ENCODE peak calls at places on chromosomes 1 and 21, in four cellular contexts. F, O, T and I are unnamed samples.

GRCh38 chr1:230276401-230276800 is 149.7 kb downstream of the PGBD5 start:
- DNase-seq in F (no peak), O (no peak), T (peak; percentile 32), I (no peak)

GRCh38 chr1:217605390-217605789 is 25.5 kb downstream of the GPATCH2 start:
- DNase-seq in F (no peak), O (no peak), T (no peak), I (no peak)

GRCh38 chr1:234721476-234722266 is 111.7 kb upstream of the IRF2BP2 start:
- DNase-seq in F (no peak), O (no peak), T (no peak), I (peak; percentile 97)

GRCh38 chr1:183205196-183205781 is 19.2 kb downstream of the LAMC2 start:
- DNase-seq in F (no peak), O (no peak), T (no peak), I (no peak)

GRCh38 chr1:193850745-193851144 is 664.3 kb upstream of the B3GALT2 start:
- DNase-seq in F (no peak), O (no peak), T (no peak), I (no peak)

GRCh38 chr1:84957956-84958355 is 39.0 kb downstream of the MCOLN2 start:
- DNase-seq in F (no peak), O (no peak), T (no peak), I (no peak)

GRCh38 chr21:17903029-17903806 is 84.1 kb upstream of the C21orf91 start:
- DNase-seq in F (no peak), O (no peak), T (no peak), I (no peak)

GRCh38 chr1:25198731-25199231 is 33.5 kb downstream of the SYF2 start:
- DNase-seq in F (no peak), O (peak; percentile 39), T (no peak), I (peak; percentile 54)

GRCh38 chr1:42587753-42588152 is 70.5 kb upstream of the PPIH start:
- DNase-seq in F (no peak), O (no peak), T (no peak), I (no peak)

GRCh38 chr1:84538599-84538998 is 32.2 kb upstream of the GNG5 start:
- DNase-seq in F (no peak), O (no peak), T (no peak), I (no peak)

GRCh38 chr1:41355356-41355755 is 5.9 kb upstream of the FOXO6 start:
- DNase-seq in F (no peak), O (no peak), T (no peak), I (no peak)

GRCh38 chr1:174999926-175000696 is at the start of gene CACYBP:
- DNase-seq in F (no peak), O (no peak), T (no peak), I (peak; percentile 29)

GRCh38 chr1:35845766-35846165 is 37.2 kb upstream of the AGO1 start:
- DNase-seq in F (no peak), O (no peak), T (no peak), I (no peak)

GRCh38 chr1:193786996-193787546 is 600.7 kb upstream of the B3GALT2 start:
- DNase-seq in F (no peak), O (no peak), T (no peak), I (no peak)

GRCh38 chr1:4395158-4395557 is 259.3 kb upstream of the AJAP1 start:
- DNase-seq in F (no peak), O (no peak), T (no peak), I (no peak)
- TF ChIP-seq CBFB in F (no peak), O (no peak), T (no peak), I (no peak)

DNA sequence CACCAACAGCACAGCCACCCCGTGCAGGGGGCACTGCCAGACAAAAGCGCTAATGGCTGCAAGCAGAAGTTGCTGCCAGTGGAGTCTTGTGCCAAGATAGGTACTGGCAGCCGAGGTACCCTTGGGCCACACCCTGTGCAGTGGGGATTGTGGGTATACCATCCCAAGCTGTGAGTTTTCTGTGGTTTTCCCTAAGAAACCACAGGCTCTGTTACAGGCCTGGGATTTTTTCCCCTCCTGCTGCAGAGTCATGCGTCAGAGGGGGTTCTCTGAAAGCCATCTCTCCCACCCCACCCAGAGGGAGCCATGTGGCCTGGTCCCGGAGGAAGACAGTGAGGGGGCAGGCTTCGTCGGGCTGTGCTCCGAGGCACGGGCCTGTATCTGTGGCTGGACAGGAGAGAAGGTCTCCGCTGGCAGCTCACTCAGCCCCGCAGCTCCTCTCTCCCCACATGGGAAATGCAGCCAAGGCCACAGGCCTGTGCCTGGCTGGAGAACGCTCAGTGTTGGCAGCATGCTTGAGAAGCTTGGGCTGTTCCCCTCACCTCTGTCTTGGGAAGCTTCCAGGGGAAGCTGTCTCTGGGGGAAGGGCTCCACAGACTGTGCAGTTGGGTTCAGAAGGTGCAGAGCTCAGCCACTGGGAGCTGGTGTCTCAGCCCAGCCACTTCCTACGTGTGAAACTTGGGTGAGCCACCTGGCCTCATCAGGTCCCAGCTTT is 42.5 kb downstream of the NEK2 start:
- DNase-seq in F (no peak), O (no peak), T (no peak), I (no peak)
- TF ChIP-seq ETV6 in F (no peak), O (no peak), T (no peak), I (no peak)

GRCh38 chr1:61090546-61090945 is 8.2 kb downstream of the NFIA start:
- DNase-seq in F (no peak), O (no peak), T (no peak), I (no peak)

GRCh38 chr1:61087574-61087973 is 5.2 kb downstream of the NFIA start:
- DNase-seq in F (no peak), O (no peak), T (no peak), I (no peak)

GRCh38 chr1:61086245-61086644 is 3.9 kb downstream of the NFIA start:
- DNase-seq in F (no peak), O (no peak), T (no peak), I (no peak)

GRCh38 chr1:61089338-61089737 is 7.0 kb downstream of the NFIA start:
- DNase-seq in F (no peak), O (no peak), T (no peak), I (peak; percentile 90)

GRCh38 chr1:61088163-61088840 is 5.9 kb downstream of the NFIA start:
- DNase-seq in F (no peak), O (no peak), T (no peak), I (no peak)
- TF ChIP-seq CBFB in F (no peak), O (no peak), T (no peak), I (no peak)

DNA sequence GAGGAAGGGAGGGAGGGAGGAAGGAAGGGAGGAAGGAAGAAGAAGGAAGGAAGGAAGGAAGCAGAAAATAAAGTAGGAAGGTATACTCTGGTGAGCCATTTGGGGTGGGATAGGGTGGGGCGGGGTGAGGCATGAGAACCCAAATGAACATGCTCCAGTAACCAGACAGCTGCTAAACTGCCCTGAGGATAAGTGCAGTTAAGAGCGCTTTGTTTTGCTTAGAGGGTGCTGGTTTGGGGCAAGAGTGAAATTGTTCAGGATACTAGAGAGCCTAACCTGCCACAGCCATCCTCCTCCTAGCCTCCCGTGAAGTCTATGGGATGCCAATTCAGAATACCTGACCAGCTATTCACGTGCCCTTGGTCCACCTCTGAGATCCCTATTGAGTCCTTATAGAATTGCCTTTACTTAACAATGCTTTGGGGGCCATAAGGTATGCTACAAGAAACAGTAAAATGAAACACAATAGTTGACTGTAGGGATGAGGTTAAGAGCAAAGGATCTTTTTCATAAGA is 59.0 kb upstream of the ATF3 start:
- DNase-seq in F (no peak), O (no peak), T (no peak), I (no peak)
- TF ChIP-seq ETV6 in F (no peak), O (no peak), T (no peak), I (no peak)

DNA sequence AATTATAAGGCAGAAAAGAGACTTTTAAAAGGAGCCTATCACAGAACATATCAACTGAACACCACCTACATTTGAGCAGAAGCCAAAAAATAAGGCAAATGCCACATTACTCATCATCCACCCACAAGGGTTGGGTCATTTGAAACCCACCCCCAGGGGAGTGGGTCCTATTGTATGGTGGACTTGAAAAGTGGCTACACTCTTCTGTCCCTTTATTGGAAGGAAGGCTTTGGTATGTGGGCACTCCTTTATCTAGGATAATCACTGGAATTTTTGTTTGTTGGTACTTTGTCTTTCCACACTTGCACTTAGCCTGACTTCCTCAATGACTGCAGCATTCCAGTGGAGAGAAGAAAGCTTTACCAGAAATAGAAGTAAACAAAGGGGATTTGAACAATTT is 157.2 kb upstream of the COL11A1 start:
- DNase-seq in F (no peak), O (no peak), T (no peak), I (no peak)
- TF ChIP-seq CBFB in F (no peak), O (no peak), T (no peak), I (no peak)

DNA sequence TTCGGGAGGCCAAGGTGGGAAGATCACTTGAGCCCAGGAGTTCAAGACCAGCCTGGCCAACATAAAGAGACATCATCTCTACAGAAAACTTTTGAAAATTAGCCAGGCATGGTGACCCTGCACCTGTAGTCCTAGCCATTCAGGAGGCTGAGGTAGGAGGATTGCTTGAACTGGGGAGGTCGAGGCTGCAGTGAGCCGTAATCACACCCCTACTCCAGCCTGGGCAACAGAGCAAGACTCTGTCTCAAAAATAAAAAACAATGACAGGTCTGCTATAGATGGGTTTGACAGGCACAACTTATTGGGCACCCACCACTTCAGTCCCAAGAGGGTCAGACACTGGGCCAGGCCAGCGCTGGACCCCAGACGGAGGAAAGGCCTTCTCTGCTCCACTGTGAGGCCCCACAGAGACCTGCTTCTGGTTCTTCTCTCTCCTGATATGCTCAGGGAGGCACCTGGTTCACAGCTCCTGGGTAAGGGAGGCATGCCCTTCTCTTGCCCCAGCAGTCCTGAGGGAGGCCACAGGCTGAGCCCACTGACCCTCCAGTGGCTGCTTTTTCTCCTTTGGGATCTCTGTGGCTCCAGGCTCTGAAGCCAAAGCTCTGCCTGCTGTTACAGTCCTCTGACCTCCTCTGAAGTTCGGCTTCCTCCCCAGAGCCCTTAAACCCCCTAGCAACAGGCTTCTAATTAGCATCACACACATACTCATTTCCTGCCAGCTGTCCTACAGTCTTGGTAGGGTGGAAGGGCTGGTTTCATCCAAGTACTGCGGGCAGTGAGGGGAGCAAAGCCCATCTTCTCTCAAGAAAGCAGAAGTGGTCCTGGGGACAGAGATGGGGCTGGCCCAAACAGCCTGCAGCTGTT is 14.4 kb downstream of the S100A16 start:
- DNase-seq in F (peak; percentile 88), O (no peak), T (peak; percentile 50), I (no peak)
- TF ChIP-seq ETV6 in F (peak; percentile 53), O (no peak), T (peak; percentile 48), I (no peak)

GRCh38 chr1:40187399-40187798 is 26.2 kb downstream of the RLF start:
- DNase-seq in F (no peak), O (no peak), T (no peak), I (no peak)

GRCh38 chr1:40184193-40184592 is 23.0 kb downstream of the RLF start:
- DNase-seq in F (no peak), O (no peak), T (no peak), I (no peak)

GRCh38 chr1:40182956-40183710 is 21.9 kb downstream of the RLF start:
- DNase-seq in F (no peak), O (peak; percentile 23), T (no peak), I (peak; percentile 22)

GRCh38 chr1:40185951-40186864 is 25.0 kb downstream of the RLF start:
- DNase-seq in F (peak; percentile 82), O (no peak), T (no peak), I (no peak)
- TF ChIP-seq CBFB in F (peak; percentile 77), O (no peak), T (no peak), I (no peak)

GRCh38 chr1:67342002-67342890 is 34.6 kb downstream of the IL12RB2 start:
- DNase-seq in F (peak; percentile 83), O (no peak), T (peak; percentile 28), I (no peak)
- TF ChIP-seq ETV6 in F (no peak), O (no peak), T (no peak), I (no peak)

GRCh38 chr21:34932233-34932632 is 116.9 kb downstream of the RUNX1 start:
- DNase-seq in F (no peak), O (no peak), T (no peak), I (no peak)
- TF ChIP-seq CBFB in F (no peak), O (no peak), T (no peak), I (no peak)